ENCODE peak calls at places on chromosomes 1 and 21, in five cellular contexts. W is stimulated activated CD4-positive, alpha-beta T cell treated with anti-CD3 and anti-CD28 coated beads, Interleukin-1b, Interleukin-23, amount 100 ng/mL, for 48 hours; K is NCI-H1930; Q is posterior cingulate gyrus; X is Calu3. J is an unnamed sample.

GRCh38 chr1:25107643-25108010 is 124.7 kb downstream of the SYF2 start:
- DNase-seq in K (no peak), Q (no peak), X (no peak), W (no peak), J (no peak)

GRCh38 chr21:34642211-34643075 is 26.4 kb upstream of the CLIC6 start:
- DNase-seq in Q (no peak), W (no peak), X (no peak), K (no peak), J (no peak)

GRCh38 chr1:10918531-10918930 is 93.9 kb upstream of the TARDBP start:
- DNase-seq in K (no peak), W (no peak), X (no peak), Q (no peak), J (no peak)

GRCh38 chr1:150021191-150021688 is 10.7 kb upstream of the OTUD7B start:
- DNase-seq in Q (no peak), X (peak), K (no peak), W (no peak), J (no peak)

GRCh38 chr1:229185913-229186312 is 85.0 kb upstream of the RAB4A start:
- DNase-seq in X (no peak), K (no peak), W (no peak), Q (no peak), J (no peak)

GRCh38 chr1:218671573-218671972 is 326.4 kb downstream of the TGFB2 start:
- DNase-seq in X (no peak), W (no peak), Q (no peak), K (no peak), J (no peak)

GRCh38 chr1:234296481-234296880 is 76.8 kb upstream of the COA6 start:
- DNase-seq in Q (no peak), W (no peak), K (no peak), X (no peak), J (no peak)

GRCh38 chr1:228174482-228175315 is 9.1 kb downstream of the IBA57 start:
- DNase-seq in K (peak), W (peak), X (no peak), Q (no peak), J (no peak)

GRCh38 chr1:48105167-48105566 is 108.0 kb upstream of the TRABD2B start:
- DNase-seq in X (peak), Q (no peak), K (no peak), W (no peak), J (no peak)

GRCh38 chr1:118101445-118101844 is 83.6 kb downstream of the SPAG17 start:
- DNase-seq in W (no peak), Q (no peak), X (no peak), K (peak), J (no peak)

GRCh38 chr1:17308593-17308992 is 596 bp downstream of the PADI4 start:
- DNase-seq in X (no peak), W (no peak), Q (no peak), K (no peak), J (no peak)

GRCh38 chr1:208652300-208653160 is 408.3 kb upstream of the PLXNA2 start:
- DNase-seq in W (peak), K (peak), Q (peak), X (peak), J (no peak)

GRCh38 chr1:67634396-67634935 is 50.5 kb upstream of the GADD45A start:
- DNase-seq in W (no peak), K (no peak), X (no peak), Q (no peak), J (peak)

J was measured in osteocyte.